ENCODE peak calls at places on chromosomes 11 and 22, in six cellular contexts. I, J, R, E, L and A are unnamed samples.

GRCh38 chr22:24390576-24390975 is 36.8 kb upstream of the ADORA2A start:
- DNase-seq in I (no peak), J (no peak), R (no peak), E (peak), L (no peak), A (peak)

GRCh38 chr11:73219396-73220285 is 1.6 kb downstream of the P2RY2 start:
- DNase-seq in I (no peak), J (no peak), R (no peak), E (no peak), L (no peak), A (no peak)

GRCh38 chr22:26853495-26853894 is 196.1 kb downstream of the MIAT start:
- DNase-seq in I (no peak), J (no peak), R (no peak), E (no peak), L (no peak), A (no peak)

GRCh38 chr11:125923012-125923579 is 18.8 kb downstream of the DDX25 start:
- DNase-seq in I (peak), J (no peak), R (peak), E (peak), L (peak), A (peak)

GRCh38 chr11:111285205-111286079 is 12.9 kb upstream of the POU2AF3 start:
- DNase-seq in I (no peak), J (no peak), R (no peak), E (peak), L (no peak), A (no peak)

GRCh38 chr11:132686827-132687370 is 845.4 kb downstream of the OPCML start:
- DNase-seq in I (no peak), J (no peak), R (no peak), E (no peak), L (no peak), A (no peak)

GRCh38 chr11:82978422-82979099 is 77.0 kb downstream of the DDIAS start:
- DNase-seq in I (no peak), J (no peak), R (no peak), E (peak), L (no peak), A (peak)

GRCh38 chr22:43479962-43480361 is 68.1 kb downstream of the MPPED1 start:
- DNase-seq in I (no peak), J (no peak), R (no peak), E (no peak), L (no peak), A (no peak)

GRCh38 chr22:50255607-50256006 is 4.5 kb upstream of the HDAC10 start:
- DNase-seq in I (no peak), J (no peak), R (no peak), E (no peak), L (no peak), A (no peak)

GRCh38 chr11:72780291-72781062 is 13.4 kb downstream of the STARD10 start:
- DNase-seq in I (no peak), J (no peak), R (no peak), E (no peak), L (no peak), A (no peak)

GRCh38 chr11:73539506-73540084 is 58.3 kb downstream of the FAM168A start:
- DNase-seq in I (no peak), J (no peak), R (no peak), E (no peak), L (no peak), A (no peak)

GRCh38 chr11:72225411-72225951 is 914 bp downstream of the INPPL1 start:
- DNase-seq in I (no peak), J (no peak), R (no peak), E (peak), L (no peak), A (peak)

GRCh38 chr11:11770921-11771484 is 70.8 kb upstream of the USP47 start:
- DNase-seq in I (no peak), J (no peak), R (no peak), E (no peak), L (no peak), A (no peak)

GRCh38 chr11:122851366-122852011 is 13.2 kb downstream of the CRTAM start:
- DNase-seq in I (no peak), J (no peak), R (no peak), E (no peak), L (no peak), A (no peak)

GRCh38 chr22:46070722-46071450 is 79.4 kb upstream of the PPARA start:
- DNase-seq in I (no peak), J (no peak), R (peak), E (no peak), L (peak), A (peak)

GRCh38 chr11:113376156-113376555 is 11.4 kb upstream of the ANKK1 start:
- DNase-seq in I (no peak), J (no peak), R (no peak), E (peak), L (peak), A (no peak)

GRCh38 chr22:36470994-36471331 is 10.5 kb downstream of the TXN2 start:
- DNase-seq in I (no peak), J (no peak), R (no peak), E (peak), L (no peak), A (no peak)

GRCh38 chr11:72668645-72669347 is 5.4 kb downstream of the PDE2A start:
- DNase-seq in I (no peak), J (no peak), R (no peak), E (no peak), L (no peak), A (no peak)

GRCh38 chr22:30386960-30387848 is at the start of gene RNF215:
- DNase-seq in I (peak), J (peak), R (peak), E (peak), L (peak), A (peak)

GRCh38 chr11:125062931-125063428 is at the start of gene SLC37A2:
- DNase-seq in I (peak), J (peak), R (no peak), E (peak), L (no peak), A (peak)

GRCh38 chr11:72358461-72359405 is 75.6 kb downstream of the CLPB start:
- DNase-seq in I (no peak), J (no peak), R (no peak), E (no peak), L (no peak), A (no peak)

GRCh38 chr11:63916837-63917684 is at the start of gene RCOR2:
- DNase-seq in I (peak), J (peak), R (peak), E (peak), L (peak), A (peak)

GRCh38 chr22:37896181-37896592 is 9.9 kb upstream of the MICALL1 start:
- DNase-seq in I (no peak), J (no peak), R (peak), E (peak), L (no peak), A (no peak)

GRCh38 chr11:68254421-68254820 is 17.4 kb downstream of the C11orf24 start:
- DNase-seq in I (no peak), J (no peak), R (no peak), E (no peak), L (no peak), A (no peak)

GRCh38 chr11:95680169-95680929 is 109.2 kb downstream of the FAM76B start:
- DNase-seq in I (no peak), J (no peak), R (no peak), E (peak), L (no peak), A (peak)

GRCh38 chr22:29842740-29843139 is 4.7 kb upstream of the ASCC2 start:
- DNase-seq in I (peak), J (peak), R (peak), E (peak), L (no peak), A (peak)

GRCh38 chr22:29813126-29813525 is 24.9 kb downstream of the ASCC2 start:
- DNase-seq in I (no peak), J (no peak), R (no peak), E (no peak), L (no peak), A (no peak)

GRCh38 chr11:117826832-117827231 is 2.3 kb upstream of the FXYD2 start:
- DNase-seq in I (no peak), J (no peak), R (no peak), E (no peak), L (no peak), A (no peak)

GRCh38 chr11:60334005-60334620 is 7.1 kb downstream of the MS4A6E start:
- DNase-seq in I (peak), J (no peak), R (peak), E (peak), L (peak), A (peak)

GRCh38 chr22:25909988-25910387 is 168.0 kb downstream of the MYO18B start:
- DNase-seq in I (no peak), J (no peak), R (no peak), E (no peak), L (no peak), A (no peak)

GRCh38 chr11:33915521-33915920 is 23.6 kb upstream of the LMO2 start:
- DNase-seq in I (no peak), J (no peak), R (no peak), E (no peak), L (no peak), A (no peak)

GRCh38 chr22:32042924-32043323 is at the start of gene SLC5A1:
- DNase-seq in I (no peak), J (no peak), R (peak), E (no peak), L (no peak), A (no peak)

GRCh38 chr11:17531818-17532131 is 12.4 kb downstream of the USH1C start:
- DNase-seq in I (no peak), J (no peak), R (no peak), E (peak), L (peak), A (peak)

GRCh38 chr22:24289138-24289537 is 18.5 kb downstream of the SPECC1L start:
- DNase-seq in I (no peak), J (no peak), R (no peak), E (peak), L (no peak), A (peak)

GRCh38 chr22:41500303-41500702 is 31.4 kb downstream of the ACO2 start:
- DNase-seq in I (no peak), J (no peak), R (no peak), E (no peak), L (no peak), A (no peak)